ENCODE peak calls at places on chromosomes 11 and 22, in ten cellular contexts. N is astrocyte of the spinal cord, H is neural progenitor cell, R is fibroblast of lung, V is A549, W is heart right ventricle, D is lung, Z is mammary epithelial cell, K is cardiac fibroblast, J is lower leg skin. X is an unnamed sample.

GRCh38 chr22:38153821-38154562 is 27.6 kb downstream of the PLA2G6 start:
- DNase-seq in K (no peak), R (no peak), Z (no peak), V (no peak), W (no peak), H (peak), N (no peak), J (no peak), D (no peak), X (no peak)

GRCh38 chr11:121652982-121653381 is 200.2 kb upstream of the SORL1-AS1 start:
- DNase-seq in W (no peak), R (no peak), K (peak), J (no peak), V (no peak), N (peak), D (no peak), H (peak), Z (no peak), X (peak)

GRCh38 chr11:27921472-27921871 is 186.5 kb downstream of the KIF18A start:
- DNase-seq in K (peak), N (no peak), Z (peak), D (no peak), V (no peak), J (no peak), H (no peak), R (peak), W (no peak), X (no peak)

GRCh38 chr22:29917052-29917902 is 34.3 kb downstream of the MTMR3 start:
- DNase-seq in Z (no peak), W (no peak), V (no peak), D (no peak), R (peak), H (no peak), K (peak), N (no peak), J (peak), X (peak)

GRCh38 chr11:114019046-114019445 is 40.5 kb upstream of the ZBTB16 start:
- DNase-seq in R (no peak), J (no peak), H (no peak), W (no peak), N (no peak), V (no peak), K (no peak), Z (no peak), D (no peak), X (no peak)

GRCh38 chr22:46538816-46539163 is 1.4 kb upstream of the CELSR1 start:
- DNase-seq in Z (peak), V (peak), H (no peak), D (no peak), K (peak), R (no peak), J (no peak), N (no peak), W (no peak), X (peak)

GRCh38 chr11:6418958-6419611 is at the start of gene APBB1:
- DNase-seq in K (peak), V (peak), D (peak), J (no peak), N (peak), W (peak), Z (peak), H (peak), R (peak), X (peak)

GRCh38 chr11:7582338-7582985 is 68.7 kb downstream of the PPFIBP2 start:
- DNase-seq in J (no peak), H (no peak), V (no peak), N (no peak), W (no peak), Z (no peak), K (no peak), D (no peak), R (no peak), X (no peak)

GRCh38 chr11:57764972-57765371 is 3.4 kb downstream of the CTNND1 start:
- DNase-seq in Z (no peak), D (no peak), V (no peak), H (no peak), W (no peak), N (no peak), R (no peak), K (no peak), J (no peak), X (no peak)
- H3K4me3 ChIP-seq in Z (peak), D (peak), V (no peak), H (peak), W (peak), N (peak), R (peak), K (peak), J (no peak), X (peak)

GRCh38 chr11:66314186-66314501 is 2.7 kb downstream of the CD248 start:
- DNase-seq in J (no peak), K (no peak), H (no peak), Z (no peak), V (no peak), N (no peak), W (no peak), R (no peak), D (no peak), X (no peak)
- H3K4me3 ChIP-seq in J (no peak), K (peak), H (no peak), Z (no peak), V (no peak), N (peak), W (peak), R (peak), D (no peak), X (peak)

GRCh38 chr11:119065369-119065768 is 2.2 kb upstream of the VPS11 start:
- DNase-seq in K (peak), Z (no peak), D (no peak), N (peak), V (peak), W (no peak), H (peak), R (peak), J (no peak), X (peak)

GRCh38 chr11:119061256-119061655 is 4.3 kb upstream of the HYOU1 start:
- DNase-seq in D (no peak), R (no peak), Z (no peak), N (no peak), V (no peak), K (no peak), H (no peak), W (no peak), J (no peak), X (no peak)

GRCh38 chr11:119067371-119068222 is at the start of gene VPS11:
- DNase-seq in W (peak), H (peak), J (peak), V (peak), Z (peak), N (peak), K (peak), D (peak), R (peak), X (peak)

GRCh38 chr11:119062779-119063178 is 4.8 kb upstream of the VPS11 start:
- DNase-seq in R (peak), K (peak), V (peak), D (no peak), W (peak), N (peak), J (no peak), Z (peak), H (no peak), X (peak)

DNA sequence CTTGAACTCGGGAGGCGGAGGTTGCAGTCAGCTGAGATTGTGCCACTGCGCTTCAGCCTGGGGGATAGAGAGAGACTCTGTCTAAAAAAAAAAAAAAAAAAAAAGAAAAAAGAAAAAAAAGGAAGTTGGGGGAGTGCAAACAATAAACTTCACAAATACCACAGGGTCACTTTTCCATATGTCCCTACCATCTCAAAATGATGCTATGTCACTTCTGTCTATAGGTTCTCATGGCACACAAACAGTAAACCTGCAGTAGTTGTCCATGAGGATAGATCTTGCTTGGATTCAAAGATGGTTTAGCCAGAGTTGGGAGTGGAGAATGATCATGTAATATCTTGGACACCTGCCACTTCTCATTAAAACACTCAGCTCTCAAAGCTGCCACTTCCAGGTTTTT is 1.1 kb upstream of the VPS11 start:
- DNase-seq in K (no peak), D (no peak), R (no peak), W (no peak), V (no peak), Z (no peak), J (no peak), N (no peak), H (no peak), X (peak)
- H3K4me3 ChIP-seq in K (peak), D (no peak), R (peak), W (peak), V (no peak), Z (no peak), J (no peak), N (peak), H (no peak), X (peak)

GRCh38 chr11:46666982-46667590 is 33.3 kb downstream of the ARHGAP1 start:
- DNase-seq in W (no peak), J (no peak), N (no peak), D (no peak), V (no peak), R (no peak), K (no peak), Z (no peak), H (no peak), X (no peak)

GRCh38 chr11:46665356-46665755 is 35.1 kb downstream of the ARHGAP1 start:
- DNase-seq in R (no peak), K (no peak), H (no peak), W (no peak), N (no peak), V (no peak), D (no peak), Z (no peak), J (no peak), X (no peak)

GRCh38 chr11:46669606-46670243 is 30.7 kb downstream of the ARHGAP1 start:
- DNase-seq in R (no peak), D (no peak), H (peak), J (no peak), N (no peak), W (no peak), K (no peak), Z (no peak), V (peak), X (no peak)

GRCh38 chr11:46666516-46666915 is 33.9 kb downstream of the ARHGAP1 start:
- DNase-seq in D (no peak), V (no peak), Z (no peak), R (no peak), H (no peak), N (no peak), W (peak), J (no peak), K (peak), X (no peak)

DNA sequence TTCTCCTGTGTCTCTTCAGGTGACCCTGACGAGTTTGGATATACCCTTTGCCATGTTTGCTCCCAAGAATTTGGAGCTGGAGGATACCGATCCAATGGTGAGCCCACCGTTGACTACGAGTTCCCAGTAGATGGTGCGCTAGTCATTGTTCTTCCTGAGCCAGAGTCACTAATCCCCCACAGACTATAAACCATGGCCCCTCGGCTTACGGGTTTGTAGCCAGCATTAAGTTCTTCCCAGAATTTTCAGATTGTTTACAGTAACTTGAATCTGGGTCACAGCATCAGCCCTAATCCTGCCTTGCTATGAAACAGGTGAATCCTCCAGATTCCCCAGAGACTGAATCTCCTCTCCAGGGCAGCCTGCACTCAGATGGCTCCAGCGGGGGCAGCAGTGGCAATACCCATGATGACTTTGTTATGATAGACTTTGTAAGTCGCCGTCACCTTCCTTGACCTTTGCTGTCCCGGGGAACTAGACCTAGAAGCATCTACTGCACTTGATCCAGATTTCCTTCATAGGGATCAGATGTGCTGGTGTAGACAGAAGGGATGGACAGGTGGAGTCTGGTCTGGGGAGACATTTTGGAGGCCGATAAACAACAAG is 31.8 kb downstream of the ARHGAP1 start:
- DNase-seq in N (no peak), H (no peak), J (no peak), K (no peak), D (no peak), W (no peak), V (no peak), Z (no peak), R (no peak), X (no peak)
- H3K4me3 ChIP-seq in N (no peak), H (no peak), J (no peak), K (no peak), D (no peak), W (no peak), V (no peak), Z (no peak), R (no peak), X (no peak)

GRCh38 chr11:69211540-69212120 is 55.9 kb downstream of the SMIM38 start:
- DNase-seq in W (no peak), Z (no peak), H (no peak), K (no peak), D (no peak), R (no peak), J (no peak), V (no peak), N (peak), X (no peak)
- H3K4me3 ChIP-seq in W (no peak), Z (no peak), H (no peak), K (no peak), D (no peak), R (no peak), J (no peak), V (no peak), N (no peak), X (no peak)

GRCh38 chr22:20528405-20528978 is 21.1 kb downstream of the MED15 start:
- DNase-seq in H (no peak), W (no peak), Z (no peak), J (no peak), N (no peak), V (no peak), R (no peak), D (no peak), K (no peak), X (no peak)

GRCh38 chr22:20525048-20525447 is 17.6 kb downstream of the MED15 start:
- DNase-seq in J (no peak), N (no peak), H (no peak), K (no peak), R (no peak), V (no peak), W (no peak), Z (no peak), D (no peak), X (no peak)

GRCh38 chr22:20524004-20524481 is 16.6 kb downstream of the MED15 start:
- DNase-seq in V (no peak), H (no peak), Z (peak), D (no peak), K (peak), W (no peak), J (no peak), N (no peak), R (no peak), X (no peak)

GRCh38 chr22:20526305-20526627 is 18.9 kb downstream of the MED15 start:
- DNase-seq in W (no peak), D (no peak), K (no peak), N (no peak), H (no peak), R (no peak), V (no peak), Z (no peak), J (no peak), X (no peak)

GRCh38 chr22:20526628-20527355 is 19.4 kb downstream of the MED15 start:
- DNase-seq in Z (peak), J (no peak), H (no peak), R (peak), K (peak), W (no peak), N (peak), D (no peak), V (peak), X (peak)
- H3K4me3 ChIP-seq in Z (no peak), J (no peak), H (no peak), R (no peak), K (no peak), W (no peak), N (no peak), D (no peak), V (no peak), X (no peak)

DNA sequence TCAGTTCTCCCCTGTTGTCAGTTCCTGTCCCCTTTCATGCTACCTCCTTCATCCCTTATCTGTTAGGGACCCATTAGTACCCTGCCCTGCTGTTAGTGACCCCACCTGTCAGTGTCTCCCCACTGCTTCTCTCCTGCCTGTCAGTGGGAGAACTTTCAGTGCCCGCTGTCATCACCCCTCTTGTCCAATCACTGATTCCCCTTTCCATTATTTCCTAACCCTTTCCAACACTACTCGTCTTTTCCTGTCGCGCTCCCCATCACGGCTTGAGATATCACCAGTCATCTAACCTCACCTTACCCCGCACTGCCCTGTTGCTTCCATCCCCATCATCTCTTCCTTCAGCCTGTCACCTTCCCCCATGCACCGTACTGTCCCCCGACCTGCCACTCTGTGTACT is 4.0 kb downstream of the PPP6R2 start:
- DNase-seq in H (no peak), V (no peak), N (no peak), K (no peak), R (no peak), Z (no peak), D (no peak), W (no peak), J (no peak), X (no peak)
- H3K4me3 ChIP-seq in H (no peak), V (no peak), N (no peak), K (no peak), R (no peak), Z (no peak), D (no peak), W (no peak), J (no peak), X (no peak)